ENCODE peak calls at places on chromosomes 2 and 18, in eight cellular contexts. One of them, this sample, is unnamed. For H3K4me1, the result is how much of the 10 kb centered on the place peaks cover.

GRCh38 chr18:24795129-24795528 is 334.7 kb downstream of the HRH4 start:
- DNase-seq in fibroblast of lung: no peak
- DNase-seq in PC-3: no peak
- DNase-seq in breast epithelium: no peak
- DNase-seq in endodermal cell: no peak
- DNase-seq in stomach: no peak
- DNase-seq in cardiac muscle cell: no peak
- DNase-seq in HCT116: no peak
- DNase-seq in this sample: no peak

GRCh38 chr2:28252308-28252707 is 140.3 kb upstream of the FOSL2 start:
- DNase-seq in cardiac muscle cell: no peak
- DNase-seq in HCT116: no peak
- DNase-seq in breast epithelium: no peak
- DNase-seq in fibroblast of lung: no peak
- DNase-seq in endodermal cell: no peak
- DNase-seq in PC-3: no peak
- DNase-seq in stomach: no peak
- DNase-seq in this sample: no peak

GRCh38 chr2:70785137-70785911 is 5.1 kb downstream of the FIGLA start:
- DNase-seq in HCT116: peak
- DNase-seq in stomach: no peak
- DNase-seq in breast epithelium: no peak
- DNase-seq in PC-3: peak
- DNase-seq in cardiac muscle cell: peak
- DNase-seq in endodermal cell: peak
- DNase-seq in fibroblast of lung: peak
- DNase-seq in this sample: no peak

GRCh38 chr2:218229239-218229638 is 12.2 kb downstream of the ARPC2 start:
- DNase-seq in cardiac muscle cell: peak
- DNase-seq in breast epithelium: no peak
- DNase-seq in endodermal cell: no peak
- DNase-seq in HCT116: no peak
- DNase-seq in stomach: no peak
- DNase-seq in PC-3: peak
- DNase-seq in fibroblast of lung: peak
- DNase-seq in this sample: no peak

GRCh38 chr2:44663471-44664073 is 277.9 kb upstream of the SIX3 start:
- DNase-seq in PC-3: no peak
- DNase-seq in fibroblast of lung: peak
- DNase-seq in HCT116: no peak
- DNase-seq in breast epithelium: no peak
- DNase-seq in cardiac muscle cell: no peak
- DNase-seq in endodermal cell: no peak
- DNase-seq in stomach: no peak
- DNase-seq in this sample: no peak

GRCh38 chr2:99399795-99400194 is 62.6 kb downstream of the EIF5B start:
- DNase-seq in HCT116: no peak
- DNase-seq in cardiac muscle cell: no peak
- DNase-seq in PC-3: no peak
- DNase-seq in endodermal cell: no peak
- DNase-seq in fibroblast of lung: no peak
- DNase-seq in breast epithelium: no peak
- DNase-seq in stomach: no peak
- DNase-seq in this sample: no peak

GRCh38 chr2:11615209-11615608 is 54.8 kb downstream of the NTSR2 start:
- DNase-seq in HCT116: no peak
- DNase-seq in fibroblast of lung: no peak
- DNase-seq in stomach: no peak
- DNase-seq in PC-3: no peak
- DNase-seq in cardiac muscle cell: no peak
- DNase-seq in breast epithelium: no peak
- DNase-seq in endodermal cell: no peak
- DNase-seq in this sample: no peak

GRCh38 chr2:229611360-229611759 is 103.0 kb downstream of the DNER start:
- DNase-seq in cardiac muscle cell: no peak
- DNase-seq in PC-3: no peak
- DNase-seq in fibroblast of lung: peak
- DNase-seq in stomach: no peak
- DNase-seq in HCT116: no peak
- DNase-seq in endodermal cell: no peak
- DNase-seq in breast epithelium: no peak
- DNase-seq in this sample: no peak

GRCh38 chr2:23430263-23430662 is 45.3 kb downstream of the KLHL29 start:
- DNase-seq in endodermal cell: peak
- DNase-seq in fibroblast of lung: peak
- DNase-seq in PC-3: peak
- DNase-seq in breast epithelium: peak
- DNase-seq in stomach: no peak
- DNase-seq in HCT116: no peak
- DNase-seq in cardiac muscle cell: no peak
- DNase-seq in this sample: no peak

GRCh38 chr2:35585972-35586371 is 769.6 kb upstream of the CRIM1 start:
- DNase-seq in HCT116: no peak
- DNase-seq in cardiac muscle cell: no peak
- DNase-seq in fibroblast of lung: no peak
- DNase-seq in stomach: no peak
- DNase-seq in PC-3: no peak
- DNase-seq in endodermal cell: no peak
- DNase-seq in breast epithelium: no peak
- DNase-seq in this sample: no peak

GRCh38 chr2:96271995-96272394 is 6.0 kb downstream of the CIAO1 start:
- DNase-seq in cardiac muscle cell: no peak
- DNase-seq in breast epithelium: no peak
- DNase-seq in PC-3: no peak
- DNase-seq in fibroblast of lung: no peak
- DNase-seq in stomach: no peak
- DNase-seq in HCT116: no peak
- DNase-seq in endodermal cell: no peak
- DNase-seq in this sample: no peak

GRCh38 chr2:205763708-205764501 is 81.6 kb downstream of the NRP2 start:
- DNase-seq in breast epithelium: no peak
- DNase-seq in HCT116: no peak
- DNase-seq in PC-3: no peak
- DNase-seq in stomach: peak
- DNase-seq in fibroblast of lung: peak
- DNase-seq in cardiac muscle cell: peak
- DNase-seq in endodermal cell: peak
- DNase-seq in this sample: no peak

GRCh38 chr2:158497486-158497885 is 40.7 kb downstream of the PKP4 start:
- DNase-seq in cardiac muscle cell: no peak
- DNase-seq in PC-3: peak
- DNase-seq in fibroblast of lung: peak
- DNase-seq in HCT116: no peak
- DNase-seq in breast epithelium: no peak
- DNase-seq in endodermal cell: no peak
- DNase-seq in stomach: no peak
- DNase-seq in this sample: no peak

GRCh38 chr2:6080837-6081541 is 388.8 kb downstream of the SOX11 start:
- DNase-seq in cardiac muscle cell: peak
- DNase-seq in breast epithelium: no peak
- DNase-seq in endodermal cell: no peak
- DNase-seq in stomach: no peak
- DNase-seq in fibroblast of lung: peak
- DNase-seq in HCT116: no peak
- DNase-seq in PC-3: no peak
- DNase-seq in this sample: no peak

GRCh38 chr2:15313657-15314056 is 247.5 kb downstream of the NBAS start:
- DNase-seq in fibroblast of lung: peak
- DNase-seq in HCT116: no peak
- DNase-seq in stomach: no peak
- DNase-seq in cardiac muscle cell: no peak
- DNase-seq in PC-3: peak
- DNase-seq in endodermal cell: no peak
- DNase-seq in breast epithelium: no peak
- DNase-seq in this sample: no peak

GRCh38 chr2:120394764-120395163 is 48.8 kb downstream of the INHBB start:
- DNase-seq in cardiac muscle cell: no peak
- DNase-seq in stomach: peak
- DNase-seq in fibroblast of lung: no peak
- DNase-seq in PC-3: no peak
- DNase-seq in endodermal cell: peak
- DNase-seq in HCT116: no peak
- DNase-seq in breast epithelium: no peak
- DNase-seq in this sample: no peak

GRCh38 chr2:215528555-215528954 is 92.7 kb upstream of the FN1 start:
- DNase-seq in breast epithelium: no peak
- DNase-seq in stomach: no peak
- DNase-seq in fibroblast of lung: peak
- DNase-seq in endodermal cell: no peak
- DNase-seq in cardiac muscle cell: no peak
- DNase-seq in PC-3: peak
- DNase-seq in HCT116: no peak
- DNase-seq in this sample: no peak

GRCh38 chr18:51110073-51110797 is 80.2 kb downstream of the SMAD4 start:
- DNase-seq in PC-3: peak
- DNase-seq in fibroblast of lung: peak
- DNase-seq in endodermal cell: peak
- DNase-seq in stomach: peak
- DNase-seq in HCT116: no peak
- DNase-seq in breast epithelium: no peak
- DNase-seq in cardiac muscle cell: peak
- DNase-seq in this sample: peak

GRCh38 chr2:128403814-128404708 is 85.4 kb upstream of the HS6ST1 start:
- DNase-seq in HCT116: no peak
- DNase-seq in stomach: peak
- DNase-seq in PC-3: no peak
- DNase-seq in endodermal cell: peak
- DNase-seq in fibroblast of lung: no peak
- DNase-seq in breast epithelium: no peak
- DNase-seq in cardiac muscle cell: no peak
- DNase-seq in this sample: no peak

GRCh38 chr2:235576337-235576910 is 82.6 kb downstream of the AGAP1 start:
- DNase-seq in fibroblast of lung: no peak
- DNase-seq in HCT116: no peak
- DNase-seq in cardiac muscle cell: no peak
- DNase-seq in PC-3: peak
- DNase-seq in stomach: no peak
- DNase-seq in breast epithelium: no peak
- DNase-seq in endodermal cell: no peak
- DNase-seq in this sample: no peak
- H3K4me1 ChIP-seq in fibroblast of lung: under half
- H3K4me1 ChIP-seq in HCT116: under half
- H3K4me1 ChIP-seq in cardiac muscle cell: under half
- H3K4me1 ChIP-seq in PC-3: under half
- H3K4me1 ChIP-seq in stomach: under half
- H3K4me1 ChIP-seq in breast epithelium: under half
- H3K4me1 ChIP-seq in endodermal cell: under half
- H3K4me1 ChIP-seq in this sample: under half

DNA sequence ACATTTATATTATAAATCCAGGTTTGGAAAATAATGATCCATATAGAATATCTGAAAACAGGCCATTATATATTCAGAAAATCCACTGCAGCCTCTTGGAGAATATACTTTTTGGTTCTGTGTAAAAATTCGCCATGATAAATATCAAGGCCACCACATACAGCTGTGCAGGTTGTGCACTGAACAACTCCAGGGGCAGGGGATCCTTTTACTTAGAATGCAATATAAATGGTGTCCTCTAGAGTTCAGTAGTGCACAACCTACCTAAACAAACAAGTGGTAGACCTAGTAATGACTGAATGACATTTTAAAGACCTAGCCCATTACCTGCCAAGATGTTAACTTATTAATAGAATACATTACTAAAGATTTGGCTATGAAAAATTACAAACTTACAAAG is 22.4 kb downstream of the MOGAT1 start:
- DNase-seq in endodermal cell: no peak
- DNase-seq in PC-3: peak
- DNase-seq in fibroblast of lung: no peak
- DNase-seq in breast epithelium: no peak
- DNase-seq in stomach: no peak
- DNase-seq in cardiac muscle cell: no peak
- DNase-seq in HCT116: peak
- DNase-seq in this sample: no peak
- TF ChIP-seq CTCF in endodermal cell: peak
- TF ChIP-seq CTCF in PC-3: peak
- TF ChIP-seq CTCF in fibroblast of lung: peak
- TF ChIP-seq CTCF in breast epithelium: no peak
- TF ChIP-seq CTCF in stomach: no peak
- TF ChIP-seq CTCF in cardiac muscle cell: peak
- TF ChIP-seq CTCF in HCT116: peak
- TF ChIP-seq CTCF in this sample: peak

GRCh38 chr2:113799375-113799774 is 42.9 kb upstream of the SLC35F5 start:
- DNase-seq in endodermal cell: no peak
- DNase-seq in HCT116: no peak
- DNase-seq in stomach: no peak
- DNase-seq in PC-3: no peak
- DNase-seq in fibroblast of lung: no peak
- DNase-seq in cardiac muscle cell: no peak
- DNase-seq in breast epithelium: no peak
- DNase-seq in this sample: no peak
- H3K4me3 ChIP-seq in endodermal cell: no peak
- H3K4me3 ChIP-seq in HCT116: no peak
- H3K4me3 ChIP-seq in stomach: no peak
- H3K4me3 ChIP-seq in PC-3: no peak
- H3K4me3 ChIP-seq in fibroblast of lung: no peak
- H3K4me3 ChIP-seq in cardiac muscle cell: no peak
- H3K4me3 ChIP-seq in breast epithelium: no peak
- H3K4me3 ChIP-seq in this sample: no peak

GRCh38 chr2:86039178-86039962 is 66.3 kb downstream of the POLR1A start:
- DNase-seq in breast epithelium: no peak
- DNase-seq in endodermal cell: no peak
- DNase-seq in cardiac muscle cell: no peak
- DNase-seq in stomach: peak
- DNase-seq in HCT116: no peak
- DNase-seq in PC-3: no peak
- DNase-seq in fibroblast of lung: no peak
- DNase-seq in this sample: no peak
- H3K4me1 ChIP-seq in breast epithelium: under half
- H3K4me1 ChIP-seq in endodermal cell: under half
- H3K4me1 ChIP-seq in cardiac muscle cell: under half
- H3K4me1 ChIP-seq in stomach: under half
- H3K4me1 ChIP-seq in HCT116: under half
- H3K4me1 ChIP-seq in PC-3: under half
- H3K4me1 ChIP-seq in fibroblast of lung: under half
- H3K4me1 ChIP-seq in this sample: under half

GRCh38 chr18:22490429-22490846 is 72.7 kb upstream of the CTAGE1 start:
- DNase-seq in HCT116: no peak
- DNase-seq in breast epithelium: no peak
- DNase-seq in stomach: no peak
- DNase-seq in fibroblast of lung: no peak
- DNase-seq in PC-3: no peak
- DNase-seq in cardiac muscle cell: no peak
- DNase-seq in endodermal cell: no peak
- DNase-seq in this sample: peak
- TF ChIP-seq CTCF in HCT116: no peak
- TF ChIP-seq CTCF in breast epithelium: no peak
- TF ChIP-seq CTCF in stomach: no peak
- TF ChIP-seq CTCF in fibroblast of lung: no peak
- TF ChIP-seq CTCF in PC-3: no peak
- TF ChIP-seq CTCF in cardiac muscle cell: no peak
- TF ChIP-seq CTCF in endodermal cell: peak
- TF ChIP-seq CTCF in this sample: no peak

DNA sequence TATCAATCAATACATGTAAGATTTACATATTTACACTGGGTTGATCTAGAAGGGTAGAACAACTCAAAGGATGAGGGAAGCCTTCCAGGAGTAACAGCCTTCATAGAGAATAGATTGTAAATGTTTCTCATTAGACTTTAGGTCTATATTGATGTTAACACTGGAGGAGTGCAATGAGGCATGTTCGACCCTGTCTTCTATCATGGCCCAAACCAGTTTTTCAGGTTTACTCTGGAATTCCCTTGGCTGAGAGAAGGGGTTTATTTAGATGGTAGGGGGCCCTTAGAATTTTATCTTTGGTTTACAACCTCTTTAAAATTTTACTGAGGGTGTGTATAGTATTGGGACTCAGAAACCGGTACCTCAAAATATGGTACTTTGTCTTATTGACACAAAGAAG is 634.9 kb upstream of the PIK3C3 start:
- DNase-seq in cardiac muscle cell: no peak
- DNase-seq in breast epithelium: no peak
- DNase-seq in PC-3: peak
- DNase-seq in fibroblast of lung: no peak
- DNase-seq in stomach: no peak
- DNase-seq in HCT116: no peak
- DNase-seq in endodermal cell: no peak
- DNase-seq in this sample: peak
- H3K4me3 ChIP-seq in cardiac muscle cell: no peak
- H3K4me3 ChIP-seq in breast epithelium: no peak
- H3K4me3 ChIP-seq in PC-3: no peak
- H3K4me3 ChIP-seq in fibroblast of lung: no peak
- H3K4me3 ChIP-seq in stomach: no peak
- H3K4me3 ChIP-seq in HCT116: no peak
- H3K4me3 ChIP-seq in endodermal cell: no peak
- H3K4me3 ChIP-seq in this sample: no peak

This sample was measured in Caco-2.